ENCODE peak calls at places on chromosomes 7 and 10, in ten cellular contexts. One of them, this sample, is unnamed.

GRCh38 chr10:129096340-129096984 is 370.6 kb upstream of the MGMT start:
- DNase-seq in psoas muscle: peak; percentile 31
- DNase-seq in tibial artery: peak; percentile 77
- DNase-seq in neuronal stem cell: no peak
- DNase-seq in naive thymus-derived CD4-positive, alpha-beta T cell: no peak
- DNase-seq in colonic mucosa: no peak
- DNase-seq in breast epithelium: no peak
- DNase-seq in heart right ventricle: no peak
- DNase-seq in left lung: no peak
- DNase-seq in Karpas-422: no peak
- DNase-seq in this sample: no peak

GRCh38 chr10:104209575-104210198 is 22.5 kb downstream of the CFAP43 start:
- DNase-seq in neuronal stem cell: peak; percentile 17
- DNase-seq in colonic mucosa: peak; percentile 34
- DNase-seq in heart right ventricle: no peak
- DNase-seq in tibial artery: no peak
- DNase-seq in left lung: no peak
- DNase-seq in breast epithelium: no peak
- DNase-seq in naive thymus-derived CD4-positive, alpha-beta T cell: peak; percentile 49
- DNase-seq in Karpas-422: peak; percentile 73
- DNase-seq in psoas muscle: no peak
- DNase-seq in this sample: no peak

GRCh38 chr7:143073556-143073955 is 21.4 kb downstream of the OR6V1 start:
- DNase-seq in neuronal stem cell: no peak
- DNase-seq in heart right ventricle: no peak
- DNase-seq in psoas muscle: no peak
- DNase-seq in colonic mucosa: no peak
- DNase-seq in breast epithelium: no peak
- DNase-seq in naive thymus-derived CD4-positive, alpha-beta T cell: no peak
- DNase-seq in tibial artery: no peak
- DNase-seq in left lung: no peak
- DNase-seq in Karpas-422: no peak
- DNase-seq in this sample: no peak

GRCh38 chr10:86770412-86770960 is 14.1 kb downstream of the BMPR1A start:
- DNase-seq in psoas muscle: no peak
- DNase-seq in naive thymus-derived CD4-positive, alpha-beta T cell: no peak
- DNase-seq in colonic mucosa: no peak
- DNase-seq in left lung: no peak
- DNase-seq in neuronal stem cell: no peak
- DNase-seq in tibial artery: no peak
- DNase-seq in breast epithelium: no peak
- DNase-seq in Karpas-422: no peak
- DNase-seq in heart right ventricle: no peak
- DNase-seq in this sample: no peak

GRCh38 chr10:9362721-9363120 is 1308.2 kb downstream of the GATA3 start:
- DNase-seq in breast epithelium: no peak
- DNase-seq in psoas muscle: no peak
- DNase-seq in left lung: no peak
- DNase-seq in heart right ventricle: no peak
- DNase-seq in neuronal stem cell: no peak
- DNase-seq in tibial artery: no peak
- DNase-seq in naive thymus-derived CD4-positive, alpha-beta T cell: peak; percentile 3
- DNase-seq in colonic mucosa: no peak
- DNase-seq in Karpas-422: no peak
- DNase-seq in this sample: no peak

GRCh38 chr10:132774905-132775863 is 10.8 kb downstream of the NKX6-2 start:
- DNase-seq in breast epithelium: no peak
- DNase-seq in heart right ventricle: no peak
- DNase-seq in tibial artery: no peak
- DNase-seq in Karpas-422: no peak
- DNase-seq in psoas muscle: no peak
- DNase-seq in left lung: no peak
- DNase-seq in neuronal stem cell: no peak
- DNase-seq in colonic mucosa: peak; percentile 62
- DNase-seq in naive thymus-derived CD4-positive, alpha-beta T cell: no peak
- DNase-seq in this sample: no peak

GRCh38 chr10:124912487-124912886 is 29.4 kb upstream of the ZRANB1 start:
- DNase-seq in neuronal stem cell: no peak
- DNase-seq in naive thymus-derived CD4-positive, alpha-beta T cell: no peak
- DNase-seq in heart right ventricle: no peak
- DNase-seq in psoas muscle: no peak
- DNase-seq in breast epithelium: peak; percentile 2
- DNase-seq in colonic mucosa: no peak
- DNase-seq in left lung: no peak
- DNase-seq in tibial artery: no peak
- DNase-seq in Karpas-422: no peak
- DNase-seq in this sample: no peak

GRCh38 chr10:45424668-45425404 is 50.8 kb downstream of the ALOX5 start:
- DNase-seq in heart right ventricle: no peak
- DNase-seq in colonic mucosa: no peak
- DNase-seq in left lung: peak; percentile 66
- DNase-seq in neuronal stem cell: no peak
- DNase-seq in psoas muscle: no peak
- DNase-seq in tibial artery: no peak
- DNase-seq in Karpas-422: no peak
- DNase-seq in naive thymus-derived CD4-positive, alpha-beta T cell: no peak
- DNase-seq in breast epithelium: no peak
- DNase-seq in this sample: no peak

GRCh38 chr7:99949645-99950228 is 20.3 kb upstream of the GJC3 start:
- DNase-seq in naive thymus-derived CD4-positive, alpha-beta T cell: peak; percentile 18
- DNase-seq in Karpas-422: peak; percentile 80
- DNase-seq in colonic mucosa: no peak
- DNase-seq in left lung: no peak
- DNase-seq in heart right ventricle: no peak
- DNase-seq in psoas muscle: no peak
- DNase-seq in neuronal stem cell: no peak
- DNase-seq in tibial artery: no peak
- DNase-seq in breast epithelium: no peak
- DNase-seq in this sample: no peak

GRCh38 chr7:152887779-152888178 is 128.2 kb downstream of the ACTR3B start:
- DNase-seq in tibial artery: no peak
- DNase-seq in neuronal stem cell: no peak
- DNase-seq in psoas muscle: no peak
- DNase-seq in naive thymus-derived CD4-positive, alpha-beta T cell: no peak
- DNase-seq in left lung: peak; percentile 58
- DNase-seq in colonic mucosa: no peak
- DNase-seq in breast epithelium: no peak
- DNase-seq in Karpas-422: no peak
- DNase-seq in heart right ventricle: no peak
- DNase-seq in this sample: no peak

GRCh38 chr10:116985611-116986010 is 19.4 kb downstream of the SHTN1 start:
- DNase-seq in Karpas-422: no peak
- DNase-seq in colonic mucosa: no peak
- DNase-seq in psoas muscle: no peak
- DNase-seq in neuronal stem cell: no peak
- DNase-seq in tibial artery: no peak
- DNase-seq in breast epithelium: no peak
- DNase-seq in heart right ventricle: no peak
- DNase-seq in naive thymus-derived CD4-positive, alpha-beta T cell: no peak
- DNase-seq in left lung: no peak
- DNase-seq in this sample: no peak

GRCh38 chr10:43354879-43355380 is 16.5 kb upstream of the FXYD4 start:
- DNase-seq in neuronal stem cell: no peak
- DNase-seq in psoas muscle: no peak
- DNase-seq in tibial artery: no peak
- DNase-seq in breast epithelium: no peak
- DNase-seq in Karpas-422: no peak
- DNase-seq in colonic mucosa: no peak
- DNase-seq in naive thymus-derived CD4-positive, alpha-beta T cell: no peak
- DNase-seq in heart right ventricle: no peak
- DNase-seq in left lung: no peak
- DNase-seq in this sample: no peak

GRCh38 chr10:72800000-72800740 is 93.4 kb upstream of the OIT3 start:
- DNase-seq in heart right ventricle: no peak
- DNase-seq in left lung: no peak
- DNase-seq in naive thymus-derived CD4-positive, alpha-beta T cell: no peak
- DNase-seq in breast epithelium: no peak
- DNase-seq in psoas muscle: no peak
- DNase-seq in neuronal stem cell: no peak
- DNase-seq in Karpas-422: no peak
- DNase-seq in colonic mucosa: no peak
- DNase-seq in tibial artery: no peak
- DNase-seq in this sample: no peak

GRCh38 chr7:44383566-44383965 is 58.2 kb upstream of the CAMK2B start:
- DNase-seq in tibial artery: peak; percentile 75
- DNase-seq in naive thymus-derived CD4-positive, alpha-beta T cell: no peak
- DNase-seq in left lung: no peak
- DNase-seq in colonic mucosa: peak; percentile 11
- DNase-seq in Karpas-422: no peak
- DNase-seq in breast epithelium: no peak
- DNase-seq in neuronal stem cell: no peak
- DNase-seq in psoas muscle: peak; percentile 65
- DNase-seq in heart right ventricle: no peak
- DNase-seq in this sample: no peak

GRCh38 chr10:84204122-84204521 is 9.8 kb downstream of the CDHR1 start:
- DNase-seq in heart right ventricle: no peak
- DNase-seq in naive thymus-derived CD4-positive, alpha-beta T cell: no peak
- DNase-seq in breast epithelium: no peak
- DNase-seq in tibial artery: peak; percentile 42
- DNase-seq in Karpas-422: peak; percentile 48
- DNase-seq in psoas muscle: no peak
- DNase-seq in neuronal stem cell: no peak
- DNase-seq in colonic mucosa: no peak
- DNase-seq in left lung: no peak
- DNase-seq in this sample: no peak

GRCh38 chr10:80168111-80168511 is 35.6 kb downstream of the PLAC9 start:
- DNase-seq in psoas muscle: peak; percentile 56
- DNase-seq in colonic mucosa: no peak
- DNase-seq in breast epithelium: no peak
- DNase-seq in left lung: no peak
- DNase-seq in Karpas-422: no peak
- DNase-seq in heart right ventricle: no peak
- DNase-seq in naive thymus-derived CD4-positive, alpha-beta T cell: no peak
- DNase-seq in neuronal stem cell: no peak
- DNase-seq in tibial artery: peak; percentile 74
- DNase-seq in this sample: no peak
- H3K36me3 ChIP-seq in psoas muscle: peaks cover 79% of the 10 kb centered on the region
- H3K36me3 ChIP-seq in colonic mucosa: peaks cover 10% of the 10 kb centered on the region
- H3K36me3 ChIP-seq in breast epithelium: no peaks in the 10 kb centered on the region
- H3K36me3 ChIP-seq in left lung: peaks cover 96% of the 10 kb centered on the region
- H3K36me3 ChIP-seq in Karpas-422: no peaks in the 10 kb centered on the region
- H3K36me3 ChIP-seq in heart right ventricle: peaks cover 78% of the 10 kb centered on the region
- H3K36me3 ChIP-seq in naive thymus-derived CD4-positive, alpha-beta T cell: peaks cover 27% of the 10 kb centered on the region
- H3K36me3 ChIP-seq in neuronal stem cell: no peaks in the 10 kb centered on the region
- H3K36me3 ChIP-seq in tibial artery: no peaks in the 10 kb centered on the region
- H3K36me3 ChIP-seq in this sample: peaks cover 86% of the 10 kb centered on the region

DNA sequence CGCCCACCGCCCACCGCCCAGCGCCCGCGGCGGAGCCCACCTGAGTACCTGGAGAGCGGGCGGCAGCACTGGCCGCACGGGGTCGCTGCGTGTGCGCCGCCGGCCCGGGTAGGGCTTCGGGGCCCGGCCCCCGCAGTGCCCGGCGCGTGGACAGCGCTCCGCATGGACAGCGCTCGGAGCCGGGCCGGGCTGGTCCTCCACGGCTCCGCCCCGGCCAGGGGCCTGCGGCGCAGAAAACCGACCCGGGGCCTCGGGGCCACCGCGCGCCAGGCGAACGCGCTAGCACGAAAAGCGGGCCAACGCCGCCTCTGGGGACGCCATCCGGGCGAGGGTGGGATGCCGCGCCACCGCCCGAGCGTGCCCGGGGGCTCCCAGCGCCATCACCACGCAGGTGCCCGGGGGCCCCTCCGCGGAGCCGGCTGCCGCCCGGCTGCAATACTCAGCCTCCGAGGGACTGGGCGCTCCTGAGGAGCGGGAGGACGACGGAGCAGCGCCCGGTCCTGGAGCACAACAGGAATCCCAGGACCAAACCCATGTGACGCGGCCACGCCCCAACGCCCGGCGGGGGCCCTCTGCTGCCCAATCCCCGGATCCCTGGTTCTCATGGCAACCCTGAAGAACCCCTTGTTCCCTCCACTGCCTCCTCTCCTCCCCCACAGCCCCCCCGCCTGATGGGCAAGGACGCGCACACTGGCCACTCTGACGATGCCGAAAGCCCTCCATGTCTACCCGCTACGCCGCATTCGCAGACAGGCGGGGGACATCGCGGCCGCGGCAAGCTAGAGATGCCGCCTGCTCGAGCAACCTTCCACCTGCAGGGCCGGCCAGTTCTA is at the start of gene GRB10:
- DNase-seq in heart right ventricle: peak; percentile 48
- DNase-seq in colonic mucosa: no peak
- DNase-seq in naive thymus-derived CD4-positive, alpha-beta T cell: peak; percentile 16
- DNase-seq in breast epithelium: no peak
- DNase-seq in left lung: peak; percentile 86
- DNase-seq in psoas muscle: peak; percentile 55
- DNase-seq in neuronal stem cell: peak; percentile 62
- DNase-seq in tibial artery: peak; percentile 72
- DNase-seq in Karpas-422: no peak
- DNase-seq in this sample: no peak
- H3K27ac ChIP-seq in heart right ventricle: no peak within 1 kb of the TSS
- H3K27ac ChIP-seq in colonic mucosa: no peak within 1 kb of the TSS
- H3K27ac ChIP-seq in naive thymus-derived CD4-positive, alpha-beta T cell: no peak within 1 kb of the TSS
- H3K27ac ChIP-seq in breast epithelium: no peak within 1 kb of the TSS
- H3K27ac ChIP-seq in left lung: no peak within 1 kb of the TSS
- H3K27ac ChIP-seq in psoas muscle: peak within 1 kb of the TSS; percentile 24
- H3K27ac ChIP-seq in neuronal stem cell: peak within 1 kb of the TSS; percentile 53
- H3K27ac ChIP-seq in tibial artery: no peak within 1 kb of the TSS
- H3K27ac ChIP-seq in Karpas-422: no peak within 1 kb of the TSS
- H3K27ac ChIP-seq in this sample: no peak within 1 kb of the TSS

DNA sequence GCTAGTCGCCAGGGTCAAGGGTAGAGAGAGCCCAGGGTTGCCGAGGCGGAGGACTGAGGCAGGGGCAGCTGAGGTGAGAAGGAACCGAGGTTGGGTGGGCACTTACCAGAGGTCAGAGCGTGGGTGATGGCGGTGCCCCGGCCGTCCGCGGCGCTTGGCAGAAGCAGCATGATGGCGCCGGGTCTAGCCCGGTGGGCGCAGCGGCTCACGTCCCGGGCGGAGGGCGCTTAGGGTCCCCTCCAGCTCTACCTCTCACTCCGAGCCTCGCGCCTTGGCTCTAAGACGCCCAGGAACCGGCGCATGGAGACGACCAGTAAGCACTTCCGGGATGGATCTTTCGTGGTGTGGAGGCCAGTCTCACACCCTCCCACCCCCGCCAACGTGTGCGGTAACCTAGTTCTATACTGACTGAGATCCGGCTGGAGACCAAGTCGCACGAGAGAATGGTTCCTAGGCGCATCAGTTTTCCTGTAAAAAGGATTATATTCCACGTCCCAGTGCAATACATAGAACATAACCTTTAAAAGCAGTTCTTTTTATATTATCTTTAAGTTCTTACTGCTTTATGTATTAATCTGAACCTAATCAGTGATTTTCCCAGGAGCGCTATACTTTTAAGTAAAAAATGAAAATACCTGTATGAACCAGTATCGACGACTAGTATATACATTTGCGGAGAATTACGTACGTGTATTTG is at the start of gene DNAJC2:
- DNase-seq in left lung: peak; percentile 91
- DNase-seq in naive thymus-derived CD4-positive, alpha-beta T cell: peak; percentile 82
- DNase-seq in Karpas-422: peak; percentile 96
- DNase-seq in neuronal stem cell: peak; percentile 83
- DNase-seq in breast epithelium: peak; percentile 82
- DNase-seq in tibial artery: peak; percentile 91
- DNase-seq in heart right ventricle: peak; percentile 79
- DNase-seq in psoas muscle: peak; percentile 88
- DNase-seq in colonic mucosa: peak; percentile 90
- DNase-seq in this sample: peak; percentile 75
- H3K4me1 ChIP-seq in left lung: peaks cover 14% of the 10 kb centered on the region
- H3K4me1 ChIP-seq in naive thymus-derived CD4-positive, alpha-beta T cell: peaks cover 22% of the 10 kb centered on the region
- H3K4me1 ChIP-seq in Karpas-422: peaks cover 38% of the 10 kb centered on the region
- H3K4me1 ChIP-seq in neuronal stem cell: peaks cover 3% of the 10 kb centered on the region
- H3K4me1 ChIP-seq in breast epithelium: peaks cover 7% of the 10 kb centered on the region
- H3K4me1 ChIP-seq in tibial artery: no peaks in the 10 kb centered on the region
- H3K4me1 ChIP-seq in heart right ventricle: peaks cover 22% of the 10 kb centered on the region
- H3K4me1 ChIP-seq in psoas muscle: peaks cover 30% of the 10 kb centered on the region
- H3K4me1 ChIP-seq in colonic mucosa: peaks cover 7% of the 10 kb centered on the region
- H3K4me1 ChIP-seq in this sample: peaks cover 19% of the 10 kb centered on the region

GRCh38 chr10:3108575-3109105 is 41.3 kb downstream of the PFKP start:
- DNase-seq in colonic mucosa: no peak
- DNase-seq in breast epithelium: no peak
- DNase-seq in Karpas-422: no peak
- DNase-seq in psoas muscle: no peak
- DNase-seq in tibial artery: no peak
- DNase-seq in heart right ventricle: no peak
- DNase-seq in neuronal stem cell: no peak
- DNase-seq in left lung: peak; percentile 67
- DNase-seq in naive thymus-derived CD4-positive, alpha-beta T cell: no peak
- DNase-seq in this sample: no peak
- H3K36me3 ChIP-seq in colonic mucosa: peaks cover 27% of the 10 kb centered on the region
- H3K36me3 ChIP-seq in breast epithelium: no peaks in the 10 kb centered on the region
- H3K36me3 ChIP-seq in Karpas-422: peaks cover 79% of the 10 kb centered on the region
- H3K36me3 ChIP-seq in psoas muscle: peaks cover 27% of the 10 kb centered on the region
- H3K36me3 ChIP-seq in tibial artery: peaks cover 45% of the 10 kb centered on the region
- H3K36me3 ChIP-seq in heart right ventricle: peaks cover 65% of the 10 kb centered on the region
- H3K36me3 ChIP-seq in neuronal stem cell: peaks cover 5% of the 10 kb centered on the region
- H3K36me3 ChIP-seq in left lung: peaks cover 81% of the 10 kb centered on the region
- H3K36me3 ChIP-seq in naive thymus-derived CD4-positive, alpha-beta T cell: peaks cover 6% of the 10 kb centered on the region
- H3K36me3 ChIP-seq in this sample: peaks cover 77% of the 10 kb centered on the region

This sample was measured in effector memory CD4-positive, alpha-beta T cell.